ENCODE peak calls at places on chromosome 7, in eight cellular contexts. F is vagina, J is brain microvascular endothelial cell, S is skeletal muscle cell, P is neuronal stem cell, C is sigmoid colon, I is GM12865, E is A549. B is an unnamed sample.

GRCh38 chr7:94265456-94265855 is 129.2 kb upstream of the COL1A2 start:
- DNase-seq in F (no peak), J (no peak), S (no peak), P (no peak), C (no peak), I (no peak), E (no peak), B (no peak)

GRCh38 chr7:25894002-25894901 is 257.7 kb upstream of the NFE2L3 start:
- DNase-seq in F (peak), J (no peak), S (no peak), P (no peak), C (no peak), I (peak), E (peak), B (peak)

GRCh38 chr7:31734456-31734855 is 47.4 kb downstream of the PPP1R17 start:
- DNase-seq in F (no peak), J (no peak), S (no peak), P (no peak), C (no peak), I (no peak), E (no peak), B (no peak)

GRCh38 chr7:143003393-143004051 is 23.4 kb downstream of the OR9A2 start:
- DNase-seq in F (no peak), J (no peak), S (no peak), P (peak), C (no peak), I (peak), E (peak), B (peak)

GRCh38 chr7:82284936-82285519 is 158.5 kb downstream of the CACNA2D1 start:
- DNase-seq in F (no peak), J (no peak), S (no peak), P (no peak), C (no peak), I (no peak), E (no peak), B (no peak)

GRCh38 chr7:21702303-21702702 is 159.5 kb downstream of the DNAH11 start:
- DNase-seq in F (no peak), J (no peak), S (no peak), P (no peak), C (no peak), I (no peak), E (no peak), B (no peak)

GRCh38 chr7:106583133-106583532 is 77.8 kb downstream of the CCDC71L start:
- DNase-seq in F (no peak), J (no peak), S (peak), P (no peak), C (no peak), I (no peak), E (no peak), B (no peak)

GRCh38 chr7:50166997-50167961 is 74.2 kb upstream of the ZPBP start:
- DNase-seq in F (no peak), J (no peak), S (no peak), P (no peak), C (no peak), I (peak), E (no peak), B (peak)

GRCh38 chr7:77202544-77202976 is 2.9 kb upstream of the FGL2 start:
- DNase-seq in F (no peak), J (no peak), S (no peak), P (no peak), C (no peak), I (peak), E (no peak), B (no peak)

GRCh38 chr7:17523813-17524741 is 225.6 kb downstream of the AHR start:
- DNase-seq in F (no peak), J (peak), S (peak), P (no peak), C (no peak), I (peak), E (peak), B (no peak)
- H3K4me3 ChIP-seq in F (no peak), J (no peak), S (no peak), P (no peak), C (no peak), I (no peak), E (no peak), B (no peak)

DNA sequence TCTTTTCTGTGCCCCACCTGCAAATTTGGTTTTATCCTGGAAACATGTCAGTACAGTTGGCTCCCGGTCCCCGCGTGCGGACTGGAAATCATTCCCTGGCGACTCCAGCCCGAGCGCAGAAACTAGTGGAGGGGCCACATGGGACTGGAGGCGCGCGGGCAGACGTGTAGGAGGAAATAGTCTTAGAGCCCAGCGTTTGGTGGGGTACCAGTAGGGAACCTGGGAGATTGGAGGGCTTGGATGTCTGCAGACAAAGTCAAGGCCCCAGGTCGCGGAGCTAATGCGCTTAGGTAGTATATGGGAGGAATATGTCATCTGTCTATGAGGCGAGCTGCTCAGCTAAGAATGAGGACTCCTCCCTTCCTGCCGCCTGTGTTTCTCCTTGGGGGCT is 1.3 kb downstream of the GALNT17 start:
- DNase-seq in F (no peak), J (no peak), S (no peak), P (no peak), C (no peak), I (no peak), E (no peak), B (no peak)
- H3K4me3 ChIP-seq in F (peak), J (no peak), S (no peak), P (peak), C (peak), I (no peak), E (no peak), B (no peak)

GRCh38 chr7:130909161-130909836 is 175.3 kb upstream of the KLF14 start:
- DNase-seq in F (no peak), J (no peak), S (no peak), P (no peak), C (no peak), I (no peak), E (no peak), B (no peak)
- H3K4me3 ChIP-seq in F (no peak), J (peak), S (peak), P (no peak), C (no peak), I (no peak), E (peak), B (no peak)

GRCh38 chr7:2701406-2701805 is 13.4 kb downstream of the AMZ1 start:
- DNase-seq in F (no peak), J (no peak), S (no peak), P (no peak), C (no peak), I (no peak), E (no peak), B (no peak)

GRCh38 chr7:2699289-2699620 is 11.3 kb downstream of the AMZ1 start:
- DNase-seq in F (no peak), J (no peak), S (no peak), P (no peak), C (no peak), I (no peak), E (no peak), B (no peak)

GRCh38 chr7:2700141-2700850 is 12.3 kb downstream of the AMZ1 start:
- DNase-seq in F (no peak), J (no peak), S (no peak), P (no peak), C (no peak), I (no peak), E (no peak), B (no peak)

GRCh38 chr7:2701832-2702593 is 14.0 kb downstream of the AMZ1 start:
- DNase-seq in F (peak), J (no peak), S (no peak), P (no peak), C (peak), I (no peak), E (no peak), B (no peak)

GRCh38 chr7:2698581-2699288 is 10.7 kb downstream of the AMZ1 start:
- DNase-seq in F (no peak), J (no peak), S (no peak), P (no peak), C (no peak), I (peak), E (no peak), B (peak)
- H3K4me3 ChIP-seq in F (no peak), J (no peak), S (no peak), P (no peak), C (no peak), I (peak), E (no peak), B (peak)

B was measured in Jurkat, Clone E6-1.